ENCODE peak calls at places on chromosomes 5 and 9, in five cellular contexts. C is H7, D is left ventricle myocardium superior, T is astrocyte, F is GM23248. J is an unnamed sample.

GRCh38 chr5:139210585-139210984 is 12.4 kb upstream of the SIL1 start:
- DNase-seq in T (no peak), D (no peak), F (no peak), C (no peak), J (no peak)

GRCh38 chr9:130707225-130707976 is 13.8 kb downstream of the EXOSC2 start:
- DNase-seq in T (peak), C (peak), D (peak), F (peak), J (peak)

GRCh38 chr5:173291722-173292658 is 36.2 kb downstream of the STC2 start:
- DNase-seq in T (no peak), D (no peak), F (peak), C (peak), J (no peak)

GRCh38 chr5:37792976-37793328 is 46.9 kb downstream of the GDNF start:
- DNase-seq in T (peak), D (no peak), F (peak), C (no peak), J (no peak)

GRCh38 chr5:149724130-149724850 is 5.8 kb upstream of the PPARGC1B start:
- DNase-seq in C (no peak), T (no peak), D (no peak), F (no peak), J (no peak)

GRCh38 chr5:93789173-93790070 is 48.0 kb upstream of the POU5F2 start:
- DNase-seq in T (peak), D (no peak), C (no peak), F (peak), J (no peak)

GRCh38 chr9:136438548-136438908 is 1.1 kb downstream of the INPP5E start:
- DNase-seq in T (no peak), D (no peak), F (peak), C (peak), J (no peak)

GRCh38 chr9:137550241-137550621 is at the start of gene PNPLA7:
- DNase-seq in D (peak), C (peak), T (peak), F (peak), J (peak)

GRCh38 chr9:33041459-33042188 is 16.6 kb downstream of the DNAJA1 start:
- DNase-seq in F (peak), D (no peak), T (no peak), C (no peak), J (no peak)

GRCh38 chr5:15932066-15932465 is 247.5 kb downstream of the MARCHF11 start:
- DNase-seq in F (no peak), T (no peak), D (no peak), C (no peak), J (no peak)

GRCh38 chr5:83450183-83450839 is 21.2 kb upstream of the VCAN start:
- DNase-seq in C (no peak), F (no peak), D (no peak), T (no peak), J (no peak)

GRCh38 chr9:129467739-129468666 is 152.9 kb downstream of the C9orf50 start:
- DNase-seq in D (no peak), F (no peak), C (peak), T (no peak), J (no peak)

GRCh38 chr5:2877520-2877919 is 126.0 kb upstream of the IRX2 start:
- DNase-seq in T (no peak), C (no peak), D (no peak), F (no peak), J (peak)

GRCh38 chr9:128245293-128246151 is 30.3 kb downstream of the GOLGA2 start:
- DNase-seq in C (peak), D (peak), F (peak), T (peak), J (no peak)

GRCh38 chr5:55636711-55637110 is 75.4 kb downstream of the SLC38A9 start:
- DNase-seq in D (peak), F (peak), T (no peak), C (peak), J (no peak)

GRCh38 chr5:103942587-103943186 is 380.1 kb upstream of the NUDT12 start:
- DNase-seq in D (no peak), F (no peak), T (no peak), C (no peak), J (no peak)

GRCh38 chr5:128245974-128246373 is 162.4 kb downstream of the SLC12A2 start:
- DNase-seq in C (no peak), T (no peak), F (no peak), D (no peak), J (no peak)

GRCh38 chr9:37218800-37219425 is 98.5 kb downstream of the ZCCHC7 start:
- DNase-seq in C (no peak), D (peak), F (no peak), T (no peak), J (no peak)

J was measured in right atrium auricular region.